ENCODE peak calls at places on chromosomes 1 and 21, in ten cellular contexts. One of them, this sample, is unnamed.

GRCh38 chr1:212437179-212437798 is 4.6 kb downstream of the NENF start:
- DNase-seq in dorsolateral prefrontal cortex: no peak
- DNase-seq in lower lobe of right lung: no peak
- DNase-seq in cardiac muscle cell: no peak
- DNase-seq in GM23338: no peak
- DNase-seq in H7: no peak
- DNase-seq in stomach: no peak
- DNase-seq in CD4-positive, CD25-positive, alpha-beta regulatory T cell: no peak
- DNase-seq in astrocyte of the cerebellum: no peak
- DNase-seq in foreskin fibroblast: no peak
- DNase-seq in this sample: no peak

GRCh38 chr1:97139512-97139911 is 417.9 kb downstream of the PTBP2 start:
- DNase-seq in GM23338: no peak
- DNase-seq in foreskin fibroblast: peak; percentile 19
- DNase-seq in H7: no peak
- DNase-seq in dorsolateral prefrontal cortex: no peak
- DNase-seq in stomach: no peak
- DNase-seq in lower lobe of right lung: no peak
- DNase-seq in cardiac muscle cell: no peak
- DNase-seq in CD4-positive, CD25-positive, alpha-beta regulatory T cell: no peak
- DNase-seq in astrocyte of the cerebellum: peak; percentile 33
- DNase-seq in this sample: no peak

GRCh38 chr1:157368363-157368762 is 184.0 kb downstream of the FCRL5 start:
- DNase-seq in astrocyte of the cerebellum: no peak
- DNase-seq in CD4-positive, CD25-positive, alpha-beta regulatory T cell: no peak
- DNase-seq in H7: no peak
- DNase-seq in dorsolateral prefrontal cortex: no peak
- DNase-seq in cardiac muscle cell: no peak
- DNase-seq in stomach: no peak
- DNase-seq in lower lobe of right lung: no peak
- DNase-seq in GM23338: peak; percentile 47
- DNase-seq in foreskin fibroblast: no peak
- DNase-seq in this sample: no peak

GRCh38 chr1:12038356-12039140 is 19.2 kb downstream of the MIIP start:
- DNase-seq in cardiac muscle cell: peak; percentile 39
- DNase-seq in GM23338: no peak
- DNase-seq in lower lobe of right lung: no peak
- DNase-seq in stomach: no peak
- DNase-seq in astrocyte of the cerebellum: no peak
- DNase-seq in H7: no peak
- DNase-seq in CD4-positive, CD25-positive, alpha-beta regulatory T cell: no peak
- DNase-seq in dorsolateral prefrontal cortex: no peak
- DNase-seq in foreskin fibroblast: no peak
- DNase-seq in this sample: no peak

GRCh38 chr1:232011961-232012360 is 385.4 kb downstream of the DISC1 start:
- DNase-seq in dorsolateral prefrontal cortex: no peak
- DNase-seq in stomach: no peak
- DNase-seq in CD4-positive, CD25-positive, alpha-beta regulatory T cell: no peak
- DNase-seq in cardiac muscle cell: no peak
- DNase-seq in H7: no peak
- DNase-seq in foreskin fibroblast: no peak
- DNase-seq in GM23338: no peak
- DNase-seq in astrocyte of the cerebellum: no peak
- DNase-seq in lower lobe of right lung: no peak
- DNase-seq in this sample: no peak

GRCh38 chr1:247331526-247332214 is at the start of gene ZNF496:
- DNase-seq in stomach: peak; percentile 66
- DNase-seq in H7: peak; percentile 99
- DNase-seq in cardiac muscle cell: peak; percentile 95
- DNase-seq in lower lobe of right lung: peak; percentile 84
- DNase-seq in dorsolateral prefrontal cortex: peak; percentile 73
- DNase-seq in foreskin fibroblast: peak; percentile 95
- DNase-seq in astrocyte of the cerebellum: peak; percentile 63
- DNase-seq in CD4-positive, CD25-positive, alpha-beta regulatory T cell: peak; percentile 29
- DNase-seq in GM23338: peak; percentile 96
- DNase-seq in this sample: peak; percentile 90

GRCh38 chr1:206727981-206728380 is 42.6 kb upstream of the IL19 start:
- DNase-seq in foreskin fibroblast: no peak
- DNase-seq in cardiac muscle cell: no peak
- DNase-seq in CD4-positive, CD25-positive, alpha-beta regulatory T cell: no peak
- DNase-seq in GM23338: no peak
- DNase-seq in H7: no peak
- DNase-seq in astrocyte of the cerebellum: no peak
- DNase-seq in stomach: peak; percentile 4
- DNase-seq in dorsolateral prefrontal cortex: no peak
- DNase-seq in lower lobe of right lung: no peak
- DNase-seq in this sample: no peak

GRCh38 chr1:243481101-243481500 is 225.3 kb downstream of the SDCCAG8 start:
- DNase-seq in H7: no peak
- DNase-seq in foreskin fibroblast: no peak
- DNase-seq in CD4-positive, CD25-positive, alpha-beta regulatory T cell: no peak
- DNase-seq in stomach: no peak
- DNase-seq in lower lobe of right lung: no peak
- DNase-seq in GM23338: no peak
- DNase-seq in astrocyte of the cerebellum: no peak
- DNase-seq in dorsolateral prefrontal cortex: no peak
- DNase-seq in cardiac muscle cell: no peak
- DNase-seq in this sample: no peak

GRCh38 chr1:168939131-168939946 is 167.2 kb upstream of the ATP1B1 start:
- DNase-seq in stomach: no peak
- DNase-seq in dorsolateral prefrontal cortex: no peak
- DNase-seq in lower lobe of right lung: no peak
- DNase-seq in astrocyte of the cerebellum: no peak
- DNase-seq in CD4-positive, CD25-positive, alpha-beta regulatory T cell: no peak
- DNase-seq in GM23338: no peak
- DNase-seq in foreskin fibroblast: no peak
- DNase-seq in cardiac muscle cell: no peak
- DNase-seq in H7: no peak
- DNase-seq in this sample: no peak

GRCh38 chr1:44559913-44560312 is 114.4 kb downstream of the TMEM53 start:
- DNase-seq in astrocyte of the cerebellum: no peak
- DNase-seq in cardiac muscle cell: no peak
- DNase-seq in lower lobe of right lung: no peak
- DNase-seq in GM23338: no peak
- DNase-seq in stomach: no peak
- DNase-seq in dorsolateral prefrontal cortex: no peak
- DNase-seq in CD4-positive, CD25-positive, alpha-beta regulatory T cell: no peak
- DNase-seq in H7: no peak
- DNase-seq in foreskin fibroblast: no peak
- DNase-seq in this sample: no peak

GRCh38 chr1:30191154-30191702 is 532.2 kb downstream of the MATN1 start:
- DNase-seq in H7: peak; percentile 46
- DNase-seq in astrocyte of the cerebellum: no peak
- DNase-seq in GM23338: peak; percentile 19
- DNase-seq in CD4-positive, CD25-positive, alpha-beta regulatory T cell: peak; percentile 4
- DNase-seq in foreskin fibroblast: peak; percentile 52
- DNase-seq in dorsolateral prefrontal cortex: no peak
- DNase-seq in stomach: no peak
- DNase-seq in lower lobe of right lung: no peak
- DNase-seq in cardiac muscle cell: no peak
- DNase-seq in this sample: peak; percentile 80

GRCh38 chr1:169620565-169620964 is 9.4 kb downstream of the SELP start:
- DNase-seq in lower lobe of right lung: no peak
- DNase-seq in dorsolateral prefrontal cortex: no peak
- DNase-seq in GM23338: no peak
- DNase-seq in CD4-positive, CD25-positive, alpha-beta regulatory T cell: no peak
- DNase-seq in stomach: no peak
- DNase-seq in cardiac muscle cell: no peak
- DNase-seq in astrocyte of the cerebellum: no peak
- DNase-seq in foreskin fibroblast: no peak
- DNase-seq in H7: no peak
- DNase-seq in this sample: no peak

GRCh38 chr1:113983826-113984225 is 4.6 kb downstream of the OLFML3 start:
- DNase-seq in astrocyte of the cerebellum: no peak
- DNase-seq in H7: no peak
- DNase-seq in CD4-positive, CD25-positive, alpha-beta regulatory T cell: no peak
- DNase-seq in foreskin fibroblast: no peak
- DNase-seq in cardiac muscle cell: no peak
- DNase-seq in stomach: no peak
- DNase-seq in GM23338: no peak
- DNase-seq in dorsolateral prefrontal cortex: no peak
- DNase-seq in lower lobe of right lung: no peak
- DNase-seq in this sample: no peak

GRCh38 chr1:4052657-4053056 is 152.6 kb upstream of the C1orf174 start:
- DNase-seq in GM23338: no peak
- DNase-seq in H7: peak; percentile 21
- DNase-seq in dorsolateral prefrontal cortex: no peak
- DNase-seq in stomach: no peak
- DNase-seq in CD4-positive, CD25-positive, alpha-beta regulatory T cell: no peak
- DNase-seq in foreskin fibroblast: no peak
- DNase-seq in lower lobe of right lung: no peak
- DNase-seq in cardiac muscle cell: no peak
- DNase-seq in astrocyte of the cerebellum: no peak
- DNase-seq in this sample: no peak

DNA sequence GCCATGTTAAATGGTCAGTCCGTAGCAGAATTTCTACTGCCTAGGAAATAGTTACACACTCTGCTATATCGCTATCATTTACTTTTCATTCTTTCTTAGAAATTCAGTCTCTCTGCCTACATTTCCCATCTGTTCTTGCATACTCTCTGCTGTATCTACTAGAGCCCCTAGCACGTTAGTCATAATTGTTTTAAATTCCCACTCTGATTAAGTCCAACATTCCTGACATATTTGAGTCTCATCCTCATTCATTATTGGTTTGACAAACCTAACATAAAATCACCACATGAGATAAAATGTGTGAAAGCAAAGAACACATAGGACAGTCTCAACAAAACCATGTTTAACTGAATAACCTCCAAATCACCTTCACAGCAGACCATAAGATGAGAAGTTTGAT is 513.6 kb downstream of the PLPP3 start:
- DNase-seq in foreskin fibroblast: peak; percentile 46
- DNase-seq in stomach: no peak
- DNase-seq in H7: no peak
- DNase-seq in lower lobe of right lung: no peak
- DNase-seq in astrocyte of the cerebellum: no peak
- DNase-seq in CD4-positive, CD25-positive, alpha-beta regulatory T cell: no peak
- DNase-seq in cardiac muscle cell: no peak
- DNase-seq in dorsolateral prefrontal cortex: no peak
- DNase-seq in GM23338: no peak
- DNase-seq in this sample: peak; percentile 55
- H3K4me3 ChIP-seq in foreskin fibroblast: no peak overlapping the region
- H3K4me3 ChIP-seq in stomach: no peak overlapping the region
- H3K4me3 ChIP-seq in H7: no peak overlapping the region
- H3K4me3 ChIP-seq in lower lobe of right lung: no peak overlapping the region
- H3K4me3 ChIP-seq in astrocyte of the cerebellum: no peak overlapping the region
- H3K4me3 ChIP-seq in CD4-positive, CD25-positive, alpha-beta regulatory T cell: no peak overlapping the region
- H3K4me3 ChIP-seq in cardiac muscle cell: no peak overlapping the region
- H3K4me3 ChIP-seq in dorsolateral prefrontal cortex: no peak overlapping the region
- H3K4me3 ChIP-seq in GM23338: no peak overlapping the region
- H3K4me3 ChIP-seq in this sample: no peak overlapping the region

GRCh38 chr1:76287917-76288316 is 213.4 kb downstream of the ST6GALNAC3 start:
- DNase-seq in GM23338: no peak
- DNase-seq in foreskin fibroblast: no peak
- DNase-seq in H7: no peak
- DNase-seq in lower lobe of right lung: no peak
- DNase-seq in dorsolateral prefrontal cortex: no peak
- DNase-seq in astrocyte of the cerebellum: no peak
- DNase-seq in stomach: no peak
- DNase-seq in cardiac muscle cell: no peak
- DNase-seq in CD4-positive, CD25-positive, alpha-beta regulatory T cell: no peak
- DNase-seq in this sample: no peak
- H3K4me3 ChIP-seq in GM23338: no peak overlapping the region
- H3K4me3 ChIP-seq in foreskin fibroblast: no peak overlapping the region
- H3K4me3 ChIP-seq in H7: no peak overlapping the region
- H3K4me3 ChIP-seq in lower lobe of right lung: no peak overlapping the region
- H3K4me3 ChIP-seq in dorsolateral prefrontal cortex: no peak overlapping the region
- H3K4me3 ChIP-seq in astrocyte of the cerebellum: no peak overlapping the region
- H3K4me3 ChIP-seq in stomach: no peak overlapping the region
- H3K4me3 ChIP-seq in cardiac muscle cell: no peak overlapping the region
- H3K4me3 ChIP-seq in CD4-positive, CD25-positive, alpha-beta regulatory T cell: no peak overlapping the region
- H3K4me3 ChIP-seq in this sample: no peak overlapping the region

GRCh38 chr21:35196128-35196527 is 147.0 kb upstream of the RUNX1 start:
- DNase-seq in GM23338: no peak
- DNase-seq in H7: no peak
- DNase-seq in lower lobe of right lung: no peak
- DNase-seq in astrocyte of the cerebellum: no peak
- DNase-seq in cardiac muscle cell: no peak
- DNase-seq in stomach: no peak
- DNase-seq in foreskin fibroblast: no peak
- DNase-seq in CD4-positive, CD25-positive, alpha-beta regulatory T cell: no peak
- DNase-seq in dorsolateral prefrontal cortex: no peak
- DNase-seq in this sample: no peak

GRCh38 chr21:35197191-35197590 is 148.1 kb upstream of the RUNX1 start:
- DNase-seq in GM23338: no peak
- DNase-seq in astrocyte of the cerebellum: no peak
- DNase-seq in foreskin fibroblast: peak; percentile 50
- DNase-seq in stomach: no peak
- DNase-seq in lower lobe of right lung: no peak
- DNase-seq in dorsolateral prefrontal cortex: no peak
- DNase-seq in H7: no peak
- DNase-seq in cardiac muscle cell: no peak
- DNase-seq in CD4-positive, CD25-positive, alpha-beta regulatory T cell: no peak
- DNase-seq in this sample: no peak

GRCh38 chr21:35198982-35199732 is 150.1 kb upstream of the RUNX1 start:
- DNase-seq in lower lobe of right lung: no peak
- DNase-seq in foreskin fibroblast: no peak
- DNase-seq in dorsolateral prefrontal cortex: no peak
- DNase-seq in stomach: no peak
- DNase-seq in astrocyte of the cerebellum: no peak
- DNase-seq in H7: no peak
- DNase-seq in CD4-positive, CD25-positive, alpha-beta regulatory T cell: no peak
- DNase-seq in GM23338: no peak
- DNase-seq in cardiac muscle cell: no peak
- DNase-seq in this sample: no peak

GRCh38 chr21:35199733-35200015 is 150.6 kb upstream of the RUNX1 start:
- DNase-seq in CD4-positive, CD25-positive, alpha-beta regulatory T cell: no peak
- DNase-seq in GM23338: no peak
- DNase-seq in foreskin fibroblast: no peak
- DNase-seq in lower lobe of right lung: no peak
- DNase-seq in astrocyte of the cerebellum: no peak
- DNase-seq in stomach: no peak
- DNase-seq in dorsolateral prefrontal cortex: no peak
- DNase-seq in H7: no peak
- DNase-seq in cardiac muscle cell: no peak
- DNase-seq in this sample: no peak

GRCh38 chr21:35198004-35198403 is 148.9 kb upstream of the RUNX1 start:
- DNase-seq in astrocyte of the cerebellum: peak; percentile 66
- DNase-seq in foreskin fibroblast: peak; percentile 92
- DNase-seq in CD4-positive, CD25-positive, alpha-beta regulatory T cell: no peak
- DNase-seq in lower lobe of right lung: no peak
- DNase-seq in H7: no peak
- DNase-seq in stomach: no peak
- DNase-seq in dorsolateral prefrontal cortex: no peak
- DNase-seq in GM23338: no peak
- DNase-seq in cardiac muscle cell: no peak
- DNase-seq in this sample: peak; percentile 50
- H3K4me3 ChIP-seq in astrocyte of the cerebellum: no peak overlapping the region
- H3K4me3 ChIP-seq in foreskin fibroblast: no peak overlapping the region
- H3K4me3 ChIP-seq in CD4-positive, CD25-positive, alpha-beta regulatory T cell: no peak overlapping the region
- H3K4me3 ChIP-seq in lower lobe of right lung: no peak overlapping the region
- H3K4me3 ChIP-seq in H7: no peak overlapping the region
- H3K4me3 ChIP-seq in stomach: no peak overlapping the region
- H3K4me3 ChIP-seq in dorsolateral prefrontal cortex: no peak overlapping the region
- H3K4me3 ChIP-seq in GM23338: no peak overlapping the region
- H3K4me3 ChIP-seq in cardiac muscle cell: no peak overlapping the region
- H3K4me3 ChIP-seq in this sample: no peak overlapping the region

DNA sequence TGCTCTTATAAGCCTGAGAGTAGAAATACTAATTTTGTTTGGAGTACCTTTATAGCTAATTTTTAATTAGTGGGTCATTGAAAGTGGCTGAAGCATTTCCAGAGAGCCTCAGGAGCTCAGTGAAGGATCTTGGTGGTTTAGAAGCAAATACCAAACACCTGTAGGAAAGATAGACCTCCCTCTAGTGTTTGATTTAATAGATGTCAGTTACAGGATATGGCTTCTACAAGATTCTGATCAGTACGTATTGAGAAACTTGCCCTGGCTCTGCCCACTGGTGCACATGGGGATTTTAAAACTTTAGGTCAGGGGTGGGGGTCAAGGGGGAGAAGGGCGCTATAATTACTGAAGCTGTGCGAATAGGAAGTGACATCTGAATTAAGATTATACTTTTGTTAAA is 122.2 kb downstream of the POU2F1 start:
- DNase-seq in stomach: no peak
- DNase-seq in H7: no peak
- DNase-seq in astrocyte of the cerebellum: no peak
- DNase-seq in cardiac muscle cell: no peak
- DNase-seq in lower lobe of right lung: no peak
- DNase-seq in GM23338: peak; percentile 64
- DNase-seq in CD4-positive, CD25-positive, alpha-beta regulatory T cell: no peak
- DNase-seq in dorsolateral prefrontal cortex: no peak
- DNase-seq in foreskin fibroblast: no peak
- DNase-seq in this sample: no peak
- H3K4me3 ChIP-seq in stomach: no peak overlapping the region
- H3K4me3 ChIP-seq in H7: no peak overlapping the region
- H3K4me3 ChIP-seq in astrocyte of the cerebellum: no peak overlapping the region
- H3K4me3 ChIP-seq in cardiac muscle cell: no peak overlapping the region
- H3K4me3 ChIP-seq in lower lobe of right lung: no peak overlapping the region
- H3K4me3 ChIP-seq in GM23338: no peak overlapping the region
- H3K4me3 ChIP-seq in CD4-positive, CD25-positive, alpha-beta regulatory T cell: no peak overlapping the region
- H3K4me3 ChIP-seq in dorsolateral prefrontal cortex: no peak overlapping the region
- H3K4me3 ChIP-seq in foreskin fibroblast: no peak overlapping the region
- H3K4me3 ChIP-seq in this sample: no peak overlapping the region

This sample was measured in fibroblast of villous mesenchyme.